ENCODE peak calls at places on chromosome X, in six cellular contexts. D is astrocyte of the spinal cord; L is stimulated activated effector memory CD8-positive, alpha-beta T cell treated with anti-CD3 and anti-CD28 coated beads, Interleukin-12 subunit alpha, Interleukin-12 subunit beta, amount 100 ng/mL, for 72 hours; S is AG08395; U is iris pigment epithelial cell; M is stimulated activated CD4-positive, alpha-beta T cell treated with anti-CD3 and anti-CD28 coated beads, Interleukin-4, amount 100 ng/mL, for 4 hours. Z is an unnamed sample.

GRCh38 chrX:95346854-95347253 is 1337.8 kb upstream of the DIAPH2 start:
- DNase-seq in D (peak; percentile 10), L (no peak), S (no peak), U (peak; percentile 5), M (no peak), Z (no peak)

GRCh38 chrX:2712890-2713860 is 22.1 kb downstream of the CD99 start:
- DNase-seq in D (no peak), L (no peak), S (no peak), U (no peak), M (no peak), Z (no peak)

GRCh38 chrX:133401539-133401938 is 13.8 kb downstream of the GPC4 start:
- DNase-seq in D (peak; percentile 60), L (no peak), S (no peak), U (peak; percentile 17), M (no peak), Z (no peak)

GRCh38 chrX:73525928-73526690 is 36.9 kb upstream of the CHIC1 start:
- DNase-seq in D (no peak), L (no peak), S (no peak), U (no peak), M (no peak), Z (no peak)

GRCh38 chrX:26562156-26562555 is 346.2 kb downstream of the MAGEB5 start:
- DNase-seq in D (no peak), L (no peak), S (no peak), U (no peak), M (no peak), Z (no peak)

GRCh38 chrX:152600853-152601635 is 36.7 kb upstream of the GABRQ start:
- DNase-seq in D (no peak), L (no peak), S (no peak), U (no peak), M (no peak), Z (no peak)

GRCh38 chrX:134570899-134571298 is 87.4 kb downstream of the PLAC1 start:
- DNase-seq in D (no peak), L (no peak), S (no peak), U (peak; percentile 28), M (no peak), Z (no peak)

GRCh38 chrX:154436597-154437397 is at the start of gene GDI1:
- DNase-seq in D (peak; percentile 49), L (peak; percentile 49), S (peak; percentile 65), U (peak; percentile 38), M (peak; percentile 44), Z (peak; percentile 27)

GRCh38 chrX:134547047-134547679 is 87.2 kb downstream of the HPRT1 start:
- DNase-seq in D (peak; percentile 24), L (no peak), S (no peak), U (peak; percentile 49), M (no peak), Z (no peak)